ENCODE peak calls at places on chromosomes 16 and 17, in seven cellular contexts. A is PC-3, U is astrocyte, F is HFFc6, S is glutamatergic neuron, X is B cell, T is SK-N-SH. O is an unnamed sample.

GRCh38 chr17:4003501-4004421 is 39.5 kb upstream of the ATP2A3 start:
- DNase-seq in X (no peak), U (peak; percentile 7), A (no peak), T (peak; percentile 49), S (no peak), F (no peak), O (no peak)

GRCh38 chr17:31877911-31878702 is 19.1 kb upstream of the COPRS start:
- DNase-seq in A (no peak), T (no peak), U (peak; percentile 82), X (no peak), S (no peak), F (no peak), O (peak; percentile 83)

GRCh38 chr17:38750312-38751121 is 2.0 kb upstream of the PSMB3 start:
- DNase-seq in S (no peak), F (no peak), A (peak; percentile 41), T (no peak), X (no peak), U (no peak), O (peak; percentile 34)

GRCh38 chr17:48543854-48544355 is 1.0 kb downstream of the HOXB2 start:
- DNase-seq in A (no peak), U (no peak), T (no peak), S (no peak), X (no peak), F (no peak), O (peak; percentile 68)

GRCh38 chr16:22757202-22757601 is 56.8 kb upstream of the HS3ST2 start:
- DNase-seq in F (no peak), S (no peak), U (no peak), X (no peak), T (no peak), A (no peak), O (no peak)

GRCh38 chr17:59004338-59005111 is 102.2 kb downstream of the TRIM37 start:
- DNase-seq in T (peak; percentile 63), X (peak; percentile 75), U (peak; percentile 8), F (peak; percentile 21), A (peak; percentile 82), S (peak; percentile 72), O (peak; percentile 85)

GRCh38 chr17:40615295-40615988 is 32.2 kb downstream of the SMARCE1 start:
- DNase-seq in S (peak; percentile 60), A (peak; percentile 74), U (peak; percentile 22), X (peak; percentile 78), T (peak; percentile 41), F (peak; percentile 23), O (peak; percentile 58)

GRCh38 chr17:82019905-82020873 is 2.5 kb downstream of the CENPX start:
- DNase-seq in S (peak; percentile 91), T (peak; percentile 88), F (no peak), U (no peak), X (peak; percentile 58), A (peak; percentile 50), O (peak; percentile 83)

GRCh38 chr16:15507299-15507958 is 73.0 kb downstream of the BMERB1 start:
- DNase-seq in X (no peak), A (no peak), U (peak; percentile 70), S (peak; percentile 44), F (peak; percentile 68), T (no peak), O (no peak)

GRCh38 chr17:35849469-35850348 is 19.0 kb downstream of the HEATR9 start:
- DNase-seq in F (peak; percentile 65), S (peak; percentile 56), A (peak; percentile 58), U (peak; percentile 36), T (peak; percentile 55), X (peak; percentile 52), O (peak; percentile 73)

GRCh38 chr17:12089809-12090384 is 69.2 kb downstream of the MAP2K4 start:
- DNase-seq in S (no peak), F (peak; percentile 32), T (no peak), U (peak; percentile 63), A (peak; percentile 94), X (no peak), O (no peak)

GRCh38 chr17:8226536-8227237 is 16.3 kb upstream of the AURKB start:
- DNase-seq in U (peak; percentile 83), T (peak; percentile 65), F (peak; percentile 92), S (peak; percentile 69), X (peak; percentile 51), A (peak; percentile 3), O (peak; percentile 64)

GRCh38 chr16:30372037-30372712 is 1.9 kb upstream of the TBC1D10B start:
- DNase-seq in F (no peak), U (no peak), A (no peak), T (no peak), X (no peak), S (no peak), O (no peak)

GRCh38 chr16:54633943-54634362 is 296.7 kb upstream of the IRX5 start:
- DNase-seq in F (no peak), X (no peak), S (peak; percentile 46), A (no peak), T (no peak), U (no peak), O (peak; percentile 3)

GRCh38 chr17:81094744-81095607 is 60.0 kb downstream of the BAIAP2 start:
- DNase-seq in A (peak; percentile 99), X (no peak), U (peak; percentile 100), T (peak; percentile 84), F (peak; percentile 100), S (peak; percentile 85), O (peak; percentile 97)

GRCh38 chr16:23835390-23836077 is at the start of gene PRKCB:
- DNase-seq in T (peak; percentile 96), A (no peak), F (no peak), S (peak; percentile 89), U (no peak), X (peak; percentile 89), O (peak; percentile 94)

GRCh38 chr16:75130150-75130771 is 13.7 kb upstream of the LDHD start:
- DNase-seq in F (no peak), X (no peak), S (no peak), T (no peak), U (no peak), A (peak; percentile 13), O (no peak)

GRCh38 chr16:68503334-68503733 is 35.8 kb upstream of the ZFP90 start:
- DNase-seq in T (no peak), A (peak; percentile 28), X (no peak), F (peak; percentile 81), S (no peak), U (no peak), O (no peak)

GRCh38 chr16:67013823-67014640 is 14.9 kb upstream of the CBFB start:
- DNase-seq in T (peak; percentile 91), X (peak; percentile 53), F (peak; percentile 17), U (peak; percentile 18), S (peak; percentile 89), A (peak; percentile 32), O (peak; percentile 91)

GRCh38 chr16:58346831-58347371 is 45.4 kb upstream of the GINS3 start:
- DNase-seq in F (no peak), T (no peak), U (no peak), S (no peak), X (no peak), A (no peak), O (no peak)

GRCh38 chr16:58348986-58349385 is 43.3 kb upstream of the GINS3 start:
- DNase-seq in T (peak; percentile 46), A (no peak), F (no peak), X (no peak), U (no peak), S (no peak), O (no peak)

DNA sequence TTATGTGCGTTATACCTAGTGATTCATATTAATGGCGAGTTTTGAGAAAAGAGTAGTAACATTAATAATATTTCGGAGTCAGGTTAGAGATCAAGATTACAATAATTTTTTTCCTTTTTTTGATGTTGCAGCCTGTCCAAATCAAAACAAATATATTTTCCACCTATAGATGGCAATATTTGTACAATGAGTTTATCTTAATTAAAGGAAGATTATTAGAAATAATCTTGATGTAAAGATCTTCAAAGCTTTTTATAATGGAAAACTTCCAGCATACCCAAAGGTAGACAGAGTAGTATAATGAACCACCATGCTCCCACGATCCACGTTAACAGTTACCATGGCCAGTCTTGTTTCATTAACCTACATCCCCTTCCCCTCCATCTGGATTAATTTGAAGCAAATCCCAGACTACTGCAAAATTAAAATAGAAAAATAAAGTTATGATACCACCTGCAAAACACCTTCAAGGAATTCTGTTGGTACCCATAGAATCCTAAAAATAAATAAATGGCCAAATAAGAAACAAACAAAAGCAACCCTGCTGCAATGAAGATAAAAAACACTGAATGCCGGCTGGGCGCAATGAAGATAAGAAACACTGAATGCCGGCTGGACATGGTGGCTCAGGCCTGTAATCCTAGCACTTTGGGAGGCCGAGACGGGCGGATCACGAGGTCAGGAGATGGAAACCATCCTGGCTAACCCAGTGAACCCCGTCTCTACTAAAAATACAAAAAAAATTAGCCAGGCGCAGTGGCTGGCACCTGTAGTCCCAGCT is 46.5 kb upstream of the GINS3 start:
- DNase-seq in F (no peak), U (no peak), X (no peak), T (no peak), A (peak; percentile 37), S (no peak), O (no peak)
- TF ChIP-seq CTCF in F (peak; percentile 70), U (no peak), X (peak; percentile 41), T (peak; percentile 58), A (peak; percentile 62), S (peak; percentile 40), O (peak; percentile 41)

GRCh38 chr16:78434401-78434800 is 334.9 kb downstream of the WWOX start:
- DNase-seq in F (no peak), A (no peak), S (no peak), X (no peak), U (no peak), T (no peak), O (no peak)
- TF ChIP-seq CTCF in F (no peak), A (no peak), S (no peak), X (no peak), U (no peak), T (no peak), O (no peak)

DNA sequence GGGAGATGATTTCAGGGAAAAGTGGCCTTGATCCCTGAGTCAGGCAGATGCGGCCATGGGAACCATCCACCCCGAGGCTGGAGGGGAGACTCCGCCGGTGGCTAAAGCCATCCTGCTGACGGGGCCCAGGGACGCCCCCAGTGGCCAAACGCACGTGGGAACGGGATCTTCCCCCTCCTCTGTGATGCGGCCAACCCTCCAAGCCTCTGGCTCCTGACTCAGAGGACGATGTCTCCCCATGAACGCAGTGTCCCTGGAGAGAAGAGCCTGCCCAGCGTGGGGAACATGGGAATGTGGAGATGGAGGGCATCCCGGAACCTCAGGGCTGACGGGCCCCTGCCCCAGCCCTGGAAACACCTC is 25.0 kb downstream of the SLC7A5 start:
- DNase-seq in X (no peak), A (no peak), T (no peak), U (peak; percentile 36), S (peak; percentile 83), F (peak; percentile 49), O (no peak)
- TF ChIP-seq CTCF in X (no peak), A (no peak), T (no peak), U (peak; percentile 3), S (peak; percentile 34), F (peak; percentile 69), O (no peak)

DNA sequence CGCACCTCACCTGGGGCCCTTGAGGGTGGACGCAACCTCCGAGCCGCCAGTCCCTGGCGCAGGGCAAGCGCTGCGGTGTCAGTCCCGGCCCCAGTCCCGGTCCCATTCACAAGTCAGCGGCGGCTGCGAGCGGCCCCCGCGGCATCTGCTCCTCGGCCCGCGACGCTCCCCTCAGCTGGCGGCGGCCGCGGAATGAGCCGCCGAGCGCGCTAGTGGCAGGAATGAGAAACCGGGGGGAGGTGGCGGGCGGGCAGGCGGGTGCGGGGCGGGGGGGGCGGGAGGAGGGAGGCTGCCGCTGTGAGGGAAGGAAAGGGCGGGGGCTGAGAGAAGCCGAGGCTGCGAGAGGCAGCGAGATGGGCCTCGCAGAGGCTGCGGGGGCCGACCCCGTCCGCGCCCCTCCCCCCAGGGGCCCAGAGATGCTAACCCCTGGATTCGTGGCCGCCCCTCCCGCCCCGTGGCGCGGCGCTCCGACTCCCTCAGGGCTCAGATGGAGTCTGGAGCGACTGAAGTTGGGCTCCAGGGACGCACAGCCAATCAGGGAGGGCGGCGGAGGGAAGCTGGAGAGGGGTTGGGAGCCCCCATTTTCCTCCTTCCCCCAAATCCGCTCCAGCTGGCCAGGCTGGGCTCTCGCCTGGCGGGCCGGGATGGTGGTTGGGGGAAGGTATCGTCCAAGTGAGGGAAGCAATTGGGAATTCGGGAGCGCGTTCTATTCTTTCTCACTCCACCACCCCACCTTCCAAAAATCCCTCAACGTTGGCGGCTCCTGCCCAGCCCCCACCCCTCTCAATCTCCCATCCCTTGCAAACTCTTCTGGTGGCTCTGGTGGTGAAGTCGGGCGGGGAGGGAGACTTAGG is at the start of gene CDH11:
- DNase-seq in F (peak; percentile 81), X (no peak), A (peak; percentile 65), U (peak; percentile 82), T (peak; percentile 82), S (peak; percentile 58), O (no peak)
- TF ChIP-seq CTCF in F (peak; percentile 77), X (no peak), A (no peak), U (no peak), T (peak; percentile 27), S (no peak), O (no peak)